ENCODE peak calls at places on chromosome 20, in four cellular contexts. O is mammary epithelial cell, S is Panc1, L is left ventricle myocardium inferior. K is an unnamed sample.

GRCh38 chr20:3509064-3509463 is 38.2 kb downstream of the ATRN start:
- DNase-seq in L (no peak), S (no peak), O (no peak), K (no peak)

GRCh38 chr20:53080969-53081871 is 109.1 kb downstream of the TSHZ2 start:
- DNase-seq in O (peak), L (no peak), S (peak), K (peak)

GRCh38 chr20:10433623-10434466 is at the start of gene MKKS:
- DNase-seq in S (no peak), O (peak), L (peak), K (peak)

GRCh38 chr20:21713470-21713869 is 8.0 kb downstream of the PAX1 start:
- DNase-seq in S (no peak), L (no peak), O (no peak), K (no peak)

GRCh38 chr20:53164072-53164471 is 191.9 kb downstream of the TSHZ2 start:
- DNase-seq in L (no peak), S (no peak), O (no peak), K (no peak)

GRCh38 chr20:41178904-41179432 is 41.6 kb downstream of the PLCG1 start:
- DNase-seq in O (no peak), L (peak), S (no peak), K (no peak)

GRCh38 chr20:17825949-17826843 is 126.4 kb downstream of the BANF2 start:
- DNase-seq in L (no peak), S (no peak), O (no peak), K (no peak)

GRCh38 chr20:21498646-21499045 is 15.2 kb downstream of the NKX2-2 start:
- DNase-seq in O (no peak), L (no peak), S (no peak), K (no peak)

GRCh38 chr20:1338096-1338495 is 9.2 kb upstream of the SDCBP2 start:
- DNase-seq in O (no peak), S (no peak), L (no peak), K (no peak)

GRCh38 chr20:44118185-44119034 is 68.6 kb downstream of the JPH2 start:
- DNase-seq in O (no peak), S (no peak), L (no peak), K (no peak)

GRCh38 chr20:6769953-6770831 is 2.7 kb downstream of the BMP2 start:
- DNase-seq in S (no peak), O (no peak), L (peak), K (peak)

GRCh38 chr20:51758978-51759544 is 9.1 kb downstream of the ATP9A start:
- DNase-seq in S (no peak), O (no peak), L (peak), K (no peak)

GRCh38 chr20:20010639-20011500 is 6.3 kb upstream of the NAA20 start:
- DNase-seq in L (no peak), O (no peak), S (no peak), K (no peak)

GRCh38 chr20:57308451-57309410 is 20.9 kb upstream of the SPO11 start:
- DNase-seq in L (no peak), S (no peak), O (no peak), K (no peak)

GRCh38 chr20:20085071-20085470 is 32.7 kb downstream of the CFAP61 start:
- DNase-seq in L (peak), S (no peak), O (no peak), K (no peak)

GRCh38 chr20:18577942-18578341 is 9.9 kb upstream of the DTD1 start:
- DNase-seq in L (no peak), O (no peak), S (no peak), K (no peak)

GRCh38 chr20:17617212-17617867 is 47.5 kb downstream of the DSTN start:
- DNase-seq in O (no peak), S (peak), L (peak), K (peak)

GRCh38 chr20:51420111-51420510 is 122.4 kb downstream of the NFATC2 start:
- DNase-seq in O (peak), S (no peak), L (no peak), K (peak)

GRCh38 chr20:577167-577791 is 32.8 kb downstream of the TCF15 start:
- DNase-seq in L (no peak), S (no peak), O (no peak), K (no peak)

GRCh38 chr20:45374101-45374467 is 4.0 kb downstream of the TP53TG5 start:
- DNase-seq in L (no peak), O (no peak), S (no peak), K (no peak)

GRCh38 chr20:45374966-45375365 is 3.2 kb downstream of the TP53TG5 start:
- DNase-seq in O (no peak), S (no peak), L (no peak), K (no peak)

GRCh38 chr20:45372241-45372640 is 5.9 kb downstream of the TP53TG5 start:
- DNase-seq in S (no peak), O (no peak), L (no peak), K (no peak)

GRCh38 chr20:45372646-45373352 is 5.3 kb downstream of the TP53TG5 start:
- DNase-seq in L (no peak), S (no peak), O (no peak), K (no peak)

GRCh38 chr20:45373353-45374100 is 4.6 kb downstream of the TP53TG5 start:
- DNase-seq in O (peak), L (peak), S (peak), K (peak)
- H3K27ac ChIP-seq in O (no peak), L (peak), S (peak), K (peak)

GRCh38 chr20:47591231-47591630 is 89.5 kb downstream of the NCOA3 start:
- DNase-seq in S (no peak), L (no peak), O (no peak), K (no peak)
- H3K27ac ChIP-seq in S (no peak), L (no peak), O (no peak), K (no peak)

DNA sequence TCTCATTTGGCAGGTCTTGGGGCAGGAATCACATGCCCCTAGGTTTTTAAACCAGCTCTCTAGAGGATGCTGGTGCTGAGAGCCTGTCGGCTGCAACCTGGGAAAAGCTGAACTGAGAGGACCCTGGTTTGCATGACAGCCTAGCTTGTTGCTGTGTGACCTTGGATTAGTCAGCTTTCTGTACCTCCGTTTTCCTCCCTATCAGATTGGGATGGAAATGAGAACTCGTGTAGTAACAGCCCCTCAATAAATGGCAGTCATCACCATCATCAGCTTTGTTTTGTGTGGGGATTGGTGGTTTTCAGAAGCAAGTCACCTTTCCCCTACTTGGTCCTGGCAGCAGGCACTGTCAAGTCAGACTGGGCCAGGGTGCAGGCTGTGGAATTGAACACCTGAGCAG is 75.2 kb upstream of the MYL9 start:
- DNase-seq in L (no peak), O (no peak), S (no peak), K (no peak)
- H3K27ac ChIP-seq in L (peak), O (no peak), S (peak), K (peak)

DNA sequence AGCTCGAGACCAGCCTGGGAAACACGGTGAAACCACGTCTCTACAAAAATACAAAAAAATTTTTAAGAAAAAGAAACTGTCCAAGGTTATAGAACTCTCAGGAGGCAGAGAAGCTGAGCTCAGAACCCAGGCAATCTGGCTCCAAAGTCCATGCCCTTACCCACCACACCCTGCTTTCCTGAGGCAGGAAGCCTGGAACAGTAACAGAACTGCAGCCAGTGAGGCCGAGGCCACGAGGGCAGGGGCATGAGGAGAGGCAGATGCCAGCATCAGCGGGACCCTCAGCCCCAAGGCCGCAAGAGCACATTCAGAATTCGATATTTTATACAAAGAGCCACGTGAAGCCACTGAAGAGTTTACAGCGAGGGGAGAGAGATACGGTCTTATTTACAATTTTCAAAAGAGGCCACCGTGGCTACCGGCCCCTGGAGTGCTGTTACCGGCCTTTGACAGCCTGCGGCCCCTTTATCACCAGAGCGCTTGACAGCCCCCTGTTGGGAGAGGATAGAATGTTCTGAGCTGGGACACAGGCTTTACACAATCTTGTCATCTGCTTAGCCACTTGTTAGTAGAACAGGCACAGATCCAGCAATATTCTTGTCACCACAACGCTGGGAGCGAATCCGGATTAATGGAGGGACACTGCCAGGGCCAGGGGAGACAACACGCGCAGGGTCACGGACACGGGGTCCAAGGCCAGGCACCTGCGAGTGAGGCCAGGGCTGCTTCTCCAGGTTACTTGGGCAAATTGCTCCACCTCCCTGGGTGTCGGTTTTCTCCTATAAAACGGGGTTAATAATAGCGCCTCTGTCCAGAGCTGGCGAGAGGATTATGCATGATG is 5.6 kb downstream of the SPATA2 start:
- DNase-seq in O (no peak), L (no peak), S (no peak), K (no peak)
- H3K27ac ChIP-seq in O (no peak), L (peak), S (no peak), K (peak)

DNA sequence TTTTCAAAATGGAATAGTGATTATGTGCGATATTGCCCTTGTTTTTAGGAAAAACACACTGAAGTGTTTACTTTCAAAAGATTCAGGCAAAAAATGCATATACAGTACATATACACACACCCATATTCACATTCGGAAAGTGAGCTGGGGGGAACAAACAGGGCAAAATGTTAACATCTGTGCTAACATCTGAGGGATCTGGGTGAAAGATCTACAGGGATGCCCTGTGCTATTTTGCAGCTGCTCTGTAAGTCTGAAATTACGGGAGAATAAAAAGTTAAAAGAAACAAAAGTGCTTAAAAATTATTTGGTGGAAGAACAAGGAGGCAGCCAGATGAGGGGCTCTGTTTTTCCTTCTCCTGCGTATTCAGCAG is 860 bp downstream of the CST3 start:
- DNase-seq in O (no peak), L (no peak), S (no peak), K (no peak)
- H3K27ac ChIP-seq in O (peak), L (peak), S (peak), K (peak)

GRCh38 chr20:24543741-24544140 is 74.3 kb downstream of the SYNDIG1 start:
- DNase-seq in S (no peak), L (no peak), O (no peak), K (no peak)

GRCh38 chr20:24545168-24545567 is 75.7 kb downstream of the SYNDIG1 start:
- DNase-seq in L (no peak), O (no peak), S (no peak), K (no peak)

GRCh38 chr20:24543168-24543567 is 73.7 kb downstream of the SYNDIG1 start:
- DNase-seq in O (no peak), S (no peak), L (no peak), K (no peak)

GRCh38 chr20:24542721-24543120 is 73.3 kb downstream of the SYNDIG1 start:
- DNase-seq in O (no peak), L (no peak), S (no peak), K (no peak)

DNA sequence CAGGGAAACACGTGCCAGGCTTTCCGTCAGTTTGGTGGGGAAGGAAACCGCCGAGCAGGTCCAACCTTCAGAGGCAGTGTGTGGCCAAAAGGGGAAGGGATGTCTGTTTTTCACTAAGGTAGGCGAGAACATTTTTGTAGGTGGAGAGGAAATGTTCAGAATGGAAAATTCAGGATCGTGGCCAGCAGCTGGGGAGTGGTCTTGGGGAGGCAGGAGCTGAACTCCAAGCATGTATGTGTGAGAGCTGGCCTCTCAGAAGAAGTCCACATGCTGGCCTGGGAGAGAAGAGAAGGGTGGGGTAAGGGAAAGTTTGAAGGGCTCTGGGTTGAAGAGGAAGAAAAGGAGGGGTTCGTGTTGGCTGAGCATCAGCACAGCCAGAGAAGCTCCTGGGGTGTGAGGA is 74.9 kb downstream of the SYNDIG1 start:
- DNase-seq in L (no peak), S (no peak), O (no peak), K (no peak)
- H3K27ac ChIP-seq in L (no peak), S (no peak), O (no peak), K (no peak)

GRCh38 chr20:30502670-30503069 is 754.8 kb upstream of the DEFB115 start:
- DNase-seq in O (no peak), S (no peak), L (no peak), K (no peak)

GRCh38 chr20:30503992-30504570 is 753.4 kb upstream of the DEFB115 start:
- DNase-seq in L (no peak), O (no peak), S (no peak), K (no peak)

GRCh38 chr20:30500829-30501440 is 756.5 kb upstream of the DEFB115 start:
- DNase-seq in O (no peak), S (no peak), L (no peak), K (no peak)

DNA sequence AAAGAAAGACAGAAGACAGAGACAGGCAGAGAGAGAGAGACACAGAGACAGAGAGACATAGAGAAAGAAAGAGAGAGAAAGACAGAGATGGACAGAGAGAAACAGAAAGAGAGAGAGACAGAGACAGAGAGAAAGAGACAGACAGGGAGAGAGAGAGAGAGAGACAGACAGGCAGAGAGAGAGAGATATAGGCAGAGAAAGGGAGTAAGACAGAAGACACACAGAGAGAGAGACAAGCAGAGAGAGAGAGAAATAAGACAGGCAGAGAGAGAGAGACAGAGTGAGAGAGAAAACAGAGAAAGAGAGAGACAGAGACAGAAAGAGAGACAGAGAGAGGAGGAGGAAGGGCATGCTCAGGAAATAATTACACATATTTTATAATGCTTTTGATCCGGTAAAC is 758.3 kb upstream of the DEFB115 start:
- DNase-seq in O (no peak), S (no peak), L (no peak), K (no peak)
- H3K27ac ChIP-seq in O (no peak), S (no peak), L (no peak), K (no peak)

GRCh38 chr20:16312998-16313397 is 260.2 kb downstream of the KIF16B start:
- DNase-seq in O (no peak), L (no peak), S (no peak), K (no peak)

GRCh38 chr20:16314320-16314719 is 258.9 kb downstream of the KIF16B start:
- DNase-seq in O (no peak), L (no peak), S (no peak), K (no peak)

GRCh38 chr20:16313917-16314316 is 259.3 kb downstream of the KIF16B start:
- DNase-seq in L (no peak), S (no peak), O (no peak), K (no peak)

GRCh38 chr20:16314722-16315121 is 258.5 kb downstream of the KIF16B start:
- DNase-seq in S (no peak), O (no peak), L (no peak), K (no peak)

GRCh38 chr20:16317445-16318362 is 255.5 kb downstream of the KIF16B start:
- DNase-seq in L (no peak), O (no peak), S (no peak), K (no peak)
- H3K27ac ChIP-seq in L (no peak), O (no peak), S (no peak), K (no peak)

GRCh38 chr20:48012401-48012974 is 227.2 kb upstream of the SULF2 start:
- DNase-seq in O (peak), L (no peak), S (no peak), K (peak)
- H3K27ac ChIP-seq in O (no peak), L (no peak), S (no peak), K (peak)